ENCODE peak calls at places on chromosome 12, in seven cellular contexts. One of them, this sample, is unnamed.
A peak's percentile ranks its signal among the peaks of the same experiment; 100 is the strongest.

GRCh38 chr12:92987846-92988621 is 58.9 kb upstream of the EEA1 start:
- DNase-seq in Panc1: no peak
- DNase-seq in left ventricle myocardium inferior: peak; percentile 25
- DNase-seq in uterus: no peak
- DNase-seq in SJSA1: no peak
- DNase-seq in CD8-positive, alpha-beta T cell: no peak
- DNase-seq in heart left ventricle: no peak
- DNase-seq in this sample: peak; percentile 31

GRCh38 chr12:95548539-95549391 is 2.5 kb downstream of the USP44 start:
- DNase-seq in heart left ventricle: no peak
- DNase-seq in CD8-positive, alpha-beta T cell: peak; percentile 47
- DNase-seq in Panc1: no peak
- DNase-seq in left ventricle myocardium inferior: peak; percentile 64
- DNase-seq in uterus: peak; percentile 61
- DNase-seq in SJSA1: peak; percentile 41
- DNase-seq in this sample: no peak

GRCh38 chr12:2672863-2673262 is 121.9 kb upstream of the FKBP4 start:
- DNase-seq in SJSA1: no peak
- DNase-seq in Panc1: no peak
- DNase-seq in CD8-positive, alpha-beta T cell: no peak
- DNase-seq in uterus: no peak
- DNase-seq in heart left ventricle: no peak
- DNase-seq in left ventricle myocardium inferior: no peak
- DNase-seq in this sample: no peak

GRCh38 chr12:18141583-18141982 is 51.6 kb upstream of the RERGL start:
- DNase-seq in left ventricle myocardium inferior: no peak
- DNase-seq in Panc1: no peak
- DNase-seq in CD8-positive, alpha-beta T cell: no peak
- DNase-seq in SJSA1: no peak
- DNase-seq in uterus: no peak
- DNase-seq in heart left ventricle: no peak
- DNase-seq in this sample: peak; percentile 17

GRCh38 chr12:109858764-109859163 is 21.6 kb downstream of the GLTP start:
- DNase-seq in CD8-positive, alpha-beta T cell: no peak
- DNase-seq in Panc1: no peak
- DNase-seq in SJSA1: peak; percentile 52
- DNase-seq in uterus: no peak
- DNase-seq in left ventricle myocardium inferior: no peak
- DNase-seq in heart left ventricle: no peak
- DNase-seq in this sample: no peak

GRCh38 chr12:127930122-127930521 is 336.8 kb upstream of the TMEM132C start:
- DNase-seq in CD8-positive, alpha-beta T cell: no peak
- DNase-seq in heart left ventricle: no peak
- DNase-seq in SJSA1: no peak
- DNase-seq in left ventricle myocardium inferior: no peak
- DNase-seq in uterus: no peak
- DNase-seq in Panc1: no peak
- DNase-seq in this sample: no peak

GRCh38 chr12:11347810-11348209 is 37.6 kb upstream of the PRB4 start:
- DNase-seq in Panc1: no peak
- DNase-seq in CD8-positive, alpha-beta T cell: no peak
- DNase-seq in uterus: no peak
- DNase-seq in heart left ventricle: no peak
- DNase-seq in left ventricle myocardium inferior: no peak
- DNase-seq in SJSA1: no peak
- DNase-seq in this sample: no peak

GRCh38 chr12:52258335-52258901 is 16.0 kb upstream of the KRT86 start:
- DNase-seq in Panc1: no peak
- DNase-seq in SJSA1: no peak
- DNase-seq in uterus: no peak
- DNase-seq in heart left ventricle: no peak
- DNase-seq in CD8-positive, alpha-beta T cell: no peak
- DNase-seq in left ventricle myocardium inferior: no peak
- DNase-seq in this sample: no peak

GRCh38 chr12:32505546-32505945 is 106.2 kb downstream of the FGD4 start:
- DNase-seq in heart left ventricle: no peak
- DNase-seq in SJSA1: no peak
- DNase-seq in CD8-positive, alpha-beta T cell: no peak
- DNase-seq in Panc1: no peak
- DNase-seq in uterus: no peak
- DNase-seq in left ventricle myocardium inferior: no peak
- DNase-seq in this sample: no peak

GRCh38 chr12:46267618-46268348 is 1.1 kb downstream of the SLC38A1 start:
- DNase-seq in Panc1: no peak
- DNase-seq in heart left ventricle: peak; percentile 61
- DNase-seq in left ventricle myocardium inferior: no peak
- DNase-seq in uterus: no peak
- DNase-seq in CD8-positive, alpha-beta T cell: peak; percentile 6
- DNase-seq in SJSA1: peak; percentile 35
- DNase-seq in this sample: peak; percentile 72

GRCh38 chr12:119705182-119705581 is 37.2 kb downstream of the PRKAB1 start:
- DNase-seq in heart left ventricle: no peak
- DNase-seq in uterus: no peak
- DNase-seq in Panc1: no peak
- DNase-seq in left ventricle myocardium inferior: no peak
- DNase-seq in CD8-positive, alpha-beta T cell: no peak
- DNase-seq in SJSA1: no peak
- DNase-seq in this sample: no peak

GRCh38 chr12:6955462-6956331 is 4.5 kb downstream of the PTPN6 start:
- DNase-seq in Panc1: no peak
- DNase-seq in left ventricle myocardium inferior: peak; percentile 2
- DNase-seq in CD8-positive, alpha-beta T cell: no peak
- DNase-seq in uterus: no peak
- DNase-seq in SJSA1: no peak
- DNase-seq in heart left ventricle: no peak
- DNase-seq in this sample: no peak

GRCh38 chr12:91920276-91920675 is 225.4 kb downstream of the BTG1 start:
- DNase-seq in uterus: no peak
- DNase-seq in SJSA1: no peak
- DNase-seq in CD8-positive, alpha-beta T cell: no peak
- DNase-seq in Panc1: no peak
- DNase-seq in left ventricle myocardium inferior: no peak
- DNase-seq in heart left ventricle: no peak
- DNase-seq in this sample: no peak

GRCh38 chr12:132761032-132761910 is at the start of gene ANKLE2:
- DNase-seq in heart left ventricle: peak; percentile 76
- DNase-seq in Panc1: no peak
- DNase-seq in left ventricle myocardium inferior: peak; percentile 50
- DNase-seq in SJSA1: no peak
- DNase-seq in uterus: no peak
- DNase-seq in CD8-positive, alpha-beta T cell: no peak
- DNase-seq in this sample: peak; percentile 64

GRCh38 chr12:64450711-64451486 is 1.0 kb upstream of the TBK1 start:
- DNase-seq in heart left ventricle: no peak
- DNase-seq in SJSA1: peak; percentile 19
- DNase-seq in Panc1: no peak
- DNase-seq in CD8-positive, alpha-beta T cell: no peak
- DNase-seq in left ventricle myocardium inferior: no peak
- DNase-seq in uterus: no peak
- DNase-seq in this sample: no peak

GRCh38 chr12:113333877-113334785 is 778 bp downstream of the SLC8B1 start:
- DNase-seq in uterus: no peak
- DNase-seq in SJSA1: no peak
- DNase-seq in Panc1: no peak
- DNase-seq in left ventricle myocardium inferior: peak; percentile 36
- DNase-seq in CD8-positive, alpha-beta T cell: no peak
- DNase-seq in heart left ventricle: peak; percentile 71
- DNase-seq in this sample: no peak

GRCh38 chr12:93094988-93095737 is 166.1 kb upstream of the EEA1 start:
- DNase-seq in Panc1: no peak
- DNase-seq in heart left ventricle: no peak
- DNase-seq in left ventricle myocardium inferior: no peak
- DNase-seq in uterus: no peak
- DNase-seq in CD8-positive, alpha-beta T cell: no peak
- DNase-seq in SJSA1: no peak
- DNase-seq in this sample: peak; percentile 16

GRCh38 chr12:49618576-49618975 is 4.8 kb upstream of the PRPF40B start:
- DNase-seq in heart left ventricle: no peak
- DNase-seq in left ventricle myocardium inferior: no peak
- DNase-seq in SJSA1: no peak
- DNase-seq in uterus: no peak
- DNase-seq in Panc1: no peak
- DNase-seq in CD8-positive, alpha-beta T cell: no peak
- DNase-seq in this sample: no peak

GRCh38 chr12:96698521-96698920 is 208.5 kb upstream of the NEDD1 start:
- DNase-seq in heart left ventricle: no peak
- DNase-seq in left ventricle myocardium inferior: no peak
- DNase-seq in Panc1: no peak
- DNase-seq in CD8-positive, alpha-beta T cell: no peak
- DNase-seq in SJSA1: peak; percentile 12
- DNase-seq in uterus: no peak
- DNase-seq in this sample: no peak

GRCh38 chr12:92110083-92110640 is 35.5 kb downstream of the BTG1 start:
- DNase-seq in Panc1: no peak
- DNase-seq in left ventricle myocardium inferior: no peak
- DNase-seq in heart left ventricle: no peak
- DNase-seq in uterus: no peak
- DNase-seq in CD8-positive, alpha-beta T cell: no peak
- DNase-seq in SJSA1: no peak
- DNase-seq in this sample: no peak

GRCh38 chr12:93798279-93798678 is 121.1 kb downstream of the CRADD start:
- DNase-seq in Panc1: no peak
- DNase-seq in heart left ventricle: no peak
- DNase-seq in uterus: no peak
- DNase-seq in CD8-positive, alpha-beta T cell: no peak
- DNase-seq in SJSA1: no peak
- DNase-seq in left ventricle myocardium inferior: no peak
- DNase-seq in this sample: no peak

GRCh38 chr12:52836491-52837175 is 2.5 kb upstream of the KRT79 start:
- DNase-seq in uterus: no peak
- DNase-seq in SJSA1: peak; percentile 89
- DNase-seq in Panc1: no peak
- DNase-seq in heart left ventricle: no peak
- DNase-seq in CD8-positive, alpha-beta T cell: no peak
- DNase-seq in left ventricle myocardium inferior: no peak
- DNase-seq in this sample: no peak

GRCh38 chr12:47868552-47869031 is 36.2 kb downstream of the VDR start:
- DNase-seq in SJSA1: no peak
- DNase-seq in heart left ventricle: no peak
- DNase-seq in CD8-positive, alpha-beta T cell: no peak
- DNase-seq in left ventricle myocardium inferior: no peak
- DNase-seq in Panc1: no peak
- DNase-seq in uterus: no peak
- DNase-seq in this sample: no peak
- H3K4me1 ChIP-seq in SJSA1: peaks cover 6% of the 10 kb centered on the region
- H3K4me1 ChIP-seq in heart left ventricle: peaks cover 18% of the 10 kb centered on the region
- H3K4me1 ChIP-seq in CD8-positive, alpha-beta T cell: no peaks in the 10 kb centered on the region
- H3K4me1 ChIP-seq in left ventricle myocardium inferior: peaks cover 16% of the 10 kb centered on the region
- H3K4me1 ChIP-seq in Panc1: no peaks in the 10 kb centered on the region
- H3K4me1 ChIP-seq in uterus: no peaks in the 10 kb centered on the region
- H3K4me1 ChIP-seq in this sample: peaks cover 12% of the 10 kb centered on the region

GRCh38 chr12:8541591-8541990 is 886 bp upstream of the CLEC4E start:
- DNase-seq in SJSA1: no peak
- DNase-seq in CD8-positive, alpha-beta T cell: no peak
- DNase-seq in left ventricle myocardium inferior: no peak
- DNase-seq in Panc1: no peak
- DNase-seq in uterus: no peak
- DNase-seq in heart left ventricle: no peak
- DNase-seq in this sample: no peak
- H3K27ac ChIP-seq in SJSA1: no peak overlapping the region
- H3K27ac ChIP-seq in CD8-positive, alpha-beta T cell: no peak overlapping the region
- H3K27ac ChIP-seq in left ventricle myocardium inferior: no peak overlapping the region
- H3K27ac ChIP-seq in Panc1: no peak overlapping the region
- H3K27ac ChIP-seq in uterus: no peak overlapping the region
- H3K27ac ChIP-seq in heart left ventricle: no peak overlapping the region
- H3K27ac ChIP-seq in this sample: no peak overlapping the region

DNA sequence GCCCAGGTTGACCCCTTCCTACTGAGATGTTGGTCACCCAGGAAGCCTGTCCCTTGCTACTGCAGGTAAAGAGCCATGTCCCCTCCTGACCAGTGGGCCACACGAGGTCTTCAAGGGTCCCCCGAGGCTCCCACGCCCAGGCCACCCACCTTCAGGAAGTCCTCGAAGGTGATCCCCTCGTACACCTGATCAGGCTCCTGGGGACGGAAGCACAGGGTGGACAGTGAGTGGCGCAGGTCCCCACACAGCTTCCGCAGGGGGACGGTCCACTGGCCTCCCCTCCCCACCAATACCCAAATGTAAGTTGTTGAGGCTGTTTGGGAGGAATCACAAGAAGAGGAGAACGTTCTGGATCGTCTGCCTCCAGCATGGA is 57.4 kb downstream of the TESC start:
- DNase-seq in CD8-positive, alpha-beta T cell: no peak
- DNase-seq in left ventricle myocardium inferior: no peak
- DNase-seq in SJSA1: no peak
- DNase-seq in heart left ventricle: no peak
- DNase-seq in Panc1: no peak
- DNase-seq in uterus: no peak
- DNase-seq in this sample: no peak
- H3K4me1 ChIP-seq in CD8-positive, alpha-beta T cell: no peaks in the 10 kb centered on the region
- H3K4me1 ChIP-seq in left ventricle myocardium inferior: peaks cover 47% of the 10 kb centered on the region
- H3K4me1 ChIP-seq in SJSA1: peaks cover 5% of the 10 kb centered on the region
- H3K4me1 ChIP-seq in heart left ventricle: peaks cover 24% of the 10 kb centered on the region
- H3K4me1 ChIP-seq in Panc1: peaks cover 5% of the 10 kb centered on the region
- H3K4me1 ChIP-seq in uterus: no peaks in the 10 kb centered on the region
- H3K4me1 ChIP-seq in this sample: peaks cover 7% of the 10 kb centered on the region

GRCh38 chr12:124446364-124446763 is 121.0 kb downstream of the NCOR2 start:
- DNase-seq in Panc1: no peak
- DNase-seq in uterus: no peak
- DNase-seq in SJSA1: no peak
- DNase-seq in left ventricle myocardium inferior: no peak
- DNase-seq in heart left ventricle: no peak
- DNase-seq in CD8-positive, alpha-beta T cell: no peak
- DNase-seq in this sample: no peak

GRCh38 chr12:124445121-124445718 is 122.2 kb downstream of the NCOR2 start:
- DNase-seq in CD8-positive, alpha-beta T cell: no peak
- DNase-seq in SJSA1: no peak
- DNase-seq in uterus: no peak
- DNase-seq in heart left ventricle: peak; percentile 55
- DNase-seq in left ventricle myocardium inferior: peak; percentile 13
- DNase-seq in Panc1: no peak
- DNase-seq in this sample: peak; percentile 95

GRCh38 chr12:124448241-124448954 is 119.0 kb downstream of the NCOR2 start:
- DNase-seq in heart left ventricle: no peak
- DNase-seq in Panc1: no peak
- DNase-seq in SJSA1: no peak
- DNase-seq in CD8-positive, alpha-beta T cell: no peak
- DNase-seq in uterus: no peak
- DNase-seq in left ventricle myocardium inferior: no peak
- DNase-seq in this sample: no peak

GRCh38 chr12:124443929-124444712 is 123.3 kb downstream of the NCOR2 start:
- DNase-seq in uterus: no peak
- DNase-seq in left ventricle myocardium inferior: no peak
- DNase-seq in SJSA1: peak; percentile 38
- DNase-seq in CD8-positive, alpha-beta T cell: no peak
- DNase-seq in Panc1: no peak
- DNase-seq in heart left ventricle: peak; percentile 33
- DNase-seq in this sample: no peak

DNA sequence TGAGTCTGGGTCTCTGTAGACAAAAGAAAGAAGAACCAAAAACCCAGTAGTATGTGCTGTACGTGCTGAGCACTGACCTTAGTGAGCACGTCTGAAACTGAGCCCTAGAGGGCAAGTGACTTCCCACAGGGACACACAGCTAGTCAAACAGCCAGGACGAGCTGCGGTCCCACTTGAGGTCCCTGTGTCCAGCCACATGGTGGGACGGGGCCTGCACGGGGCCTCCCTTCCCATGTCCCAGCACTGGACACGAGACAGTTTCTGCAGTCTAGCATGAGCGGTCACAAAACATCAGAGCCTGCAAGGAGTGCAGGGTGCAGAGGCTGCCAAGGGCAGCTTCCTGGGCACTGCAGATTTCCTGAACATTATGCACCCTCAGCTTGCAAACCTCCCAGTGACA is 121.6 kb downstream of the NCOR2 start:
- DNase-seq in heart left ventricle: no peak
- DNase-seq in SJSA1: no peak
- DNase-seq in Panc1: no peak
- DNase-seq in CD8-positive, alpha-beta T cell: no peak
- DNase-seq in uterus: no peak
- DNase-seq in left ventricle myocardium inferior: no peak
- DNase-seq in this sample: no peak
- H3K27ac ChIP-seq in heart left ventricle: no peak overlapping the region
- H3K27ac ChIP-seq in SJSA1: no peak overlapping the region
- H3K27ac ChIP-seq in Panc1: no peak overlapping the region
- H3K27ac ChIP-seq in CD8-positive, alpha-beta T cell: no peak overlapping the region
- H3K27ac ChIP-seq in uterus: peak overlapping the region; percentile 63
- H3K27ac ChIP-seq in left ventricle myocardium inferior: no peak overlapping the region
- H3K27ac ChIP-seq in this sample: peak overlapping the region; percentile 79